ENCODE peak calls at places on chromosomes 6 and 20, in five cellular contexts. One of them, this sample, is unnamed.

GRCh38 chr6:35049885-35050284 is 91.3 kb downstream of the TCP11 start:
- DNase-seq in stimulated activated naive CD4-positive, alpha-beta T cell: no peak
- DNase-seq in activated CD4-positive, alpha-beta T cell treated with anti-CD3 and anti-CD28 coated beads for 48 hours: no peak
- DNase-seq in choroid plexus epithelial cell: peak
- DNase-seq in caudate nucleus: no peak
- DNase-seq in this sample: peak

GRCh38 chr6:4319992-4320683 is 184.8 kb upstream of the ECI2 start:
- DNase-seq in stimulated activated naive CD4-positive, alpha-beta T cell: no peak
- DNase-seq in caudate nucleus: no peak
- DNase-seq in activated CD4-positive, alpha-beta T cell treated with anti-CD3 and anti-CD28 coated beads for 48 hours: no peak
- DNase-seq in choroid plexus epithelial cell: peak
- DNase-seq in this sample: peak

GRCh38 chr6:139972116-139972515 is 597.7 kb upstream of the CITED2 start:
- DNase-seq in caudate nucleus: no peak
- DNase-seq in choroid plexus epithelial cell: no peak
- DNase-seq in activated CD4-positive, alpha-beta T cell treated with anti-CD3 and anti-CD28 coated beads for 48 hours: no peak
- DNase-seq in stimulated activated naive CD4-positive, alpha-beta T cell: no peak
- DNase-seq in this sample: no peak

GRCh38 chr20:48716086-48716485 is 111.7 kb downstream of the PREX1 start:
- DNase-seq in caudate nucleus: no peak
- DNase-seq in stimulated activated naive CD4-positive, alpha-beta T cell: no peak
- DNase-seq in activated CD4-positive, alpha-beta T cell treated with anti-CD3 and anti-CD28 coated beads for 48 hours: peak
- DNase-seq in choroid plexus epithelial cell: no peak
- DNase-seq in this sample: no peak

GRCh38 chr6:34531580-34532201 is 24.4 kb downstream of the SPDEF start:
- DNase-seq in stimulated activated naive CD4-positive, alpha-beta T cell: no peak
- DNase-seq in activated CD4-positive, alpha-beta T cell treated with anti-CD3 and anti-CD28 coated beads for 48 hours: peak
- DNase-seq in choroid plexus epithelial cell: peak
- DNase-seq in caudate nucleus: no peak
- DNase-seq in this sample: no peak

GRCh38 chr6:159831373-159831679 is 31.2 kb downstream of the PNLDC1 start:
- DNase-seq in activated CD4-positive, alpha-beta T cell treated with anti-CD3 and anti-CD28 coated beads for 48 hours: no peak
- DNase-seq in caudate nucleus: no peak
- DNase-seq in stimulated activated naive CD4-positive, alpha-beta T cell: no peak
- DNase-seq in choroid plexus epithelial cell: no peak
- DNase-seq in this sample: no peak

GRCh38 chr20:45011108-45011526 is 44.8 kb downstream of the STK4 start:
- DNase-seq in choroid plexus epithelial cell: peak
- DNase-seq in caudate nucleus: no peak
- DNase-seq in stimulated activated naive CD4-positive, alpha-beta T cell: peak
- DNase-seq in activated CD4-positive, alpha-beta T cell treated with anti-CD3 and anti-CD28 coated beads for 48 hours: peak
- DNase-seq in this sample: no peak

GRCh38 chr6:150641398-150642139 is 41.9 kb downstream of the PLEKHG1 start:
- DNase-seq in caudate nucleus: no peak
- DNase-seq in activated CD4-positive, alpha-beta T cell treated with anti-CD3 and anti-CD28 coated beads for 48 hours: no peak
- DNase-seq in choroid plexus epithelial cell: no peak
- DNase-seq in stimulated activated naive CD4-positive, alpha-beta T cell: no peak
- DNase-seq in this sample: no peak

GRCh38 chr20:63741676-63742380 is 2.3 kb downstream of the SLC2A4RG start:
- DNase-seq in caudate nucleus: no peak
- DNase-seq in activated CD4-positive, alpha-beta T cell treated with anti-CD3 and anti-CD28 coated beads for 48 hours: no peak
- DNase-seq in choroid plexus epithelial cell: no peak
- DNase-seq in stimulated activated naive CD4-positive, alpha-beta T cell: no peak
- DNase-seq in this sample: no peak

GRCh38 chr6:105902401-105903031 is 183.6 kb upstream of the PRDM1 start:
- DNase-seq in choroid plexus epithelial cell: no peak
- DNase-seq in caudate nucleus: no peak
- DNase-seq in activated CD4-positive, alpha-beta T cell treated with anti-CD3 and anti-CD28 coated beads for 48 hours: no peak
- DNase-seq in stimulated activated naive CD4-positive, alpha-beta T cell: no peak
- DNase-seq in this sample: no peak

GRCh38 chr6:125791151-125791819 is 525 bp downstream of the NCOA7 start:
- DNase-seq in choroid plexus epithelial cell: peak
- DNase-seq in stimulated activated naive CD4-positive, alpha-beta T cell: peak
- DNase-seq in activated CD4-positive, alpha-beta T cell treated with anti-CD3 and anti-CD28 coated beads for 48 hours: peak
- DNase-seq in caudate nucleus: no peak
- DNase-seq in this sample: peak

GRCh38 chr20:58976095-58976730 is 4.8 kb upstream of the NELFCD start:
- DNase-seq in caudate nucleus: no peak
- DNase-seq in stimulated activated naive CD4-positive, alpha-beta T cell: no peak
- DNase-seq in activated CD4-positive, alpha-beta T cell treated with anti-CD3 and anti-CD28 coated beads for 48 hours: no peak
- DNase-seq in choroid plexus epithelial cell: no peak
- DNase-seq in this sample: no peak

GRCh38 chr6:116572162-116572561 is 858 bp downstream of the RWDD1 start:
- DNase-seq in stimulated activated naive CD4-positive, alpha-beta T cell: no peak
- DNase-seq in caudate nucleus: no peak
- DNase-seq in activated CD4-positive, alpha-beta T cell treated with anti-CD3 and anti-CD28 coated beads for 48 hours: peak
- DNase-seq in choroid plexus epithelial cell: peak
- DNase-seq in this sample: peak

GRCh38 chr20:32485126-32485769 is 99.9 kb downstream of the NOL4L start:
- DNase-seq in caudate nucleus: no peak
- DNase-seq in stimulated activated naive CD4-positive, alpha-beta T cell: peak
- DNase-seq in choroid plexus epithelial cell: peak
- DNase-seq in activated CD4-positive, alpha-beta T cell treated with anti-CD3 and anti-CD28 coated beads for 48 hours: peak
- DNase-seq in this sample: peak

GRCh38 chr20:21507275-21508229 is 6.3 kb downstream of the NKX2-2 start:
- DNase-seq in activated CD4-positive, alpha-beta T cell treated with anti-CD3 and anti-CD28 coated beads for 48 hours: peak
- DNase-seq in stimulated activated naive CD4-positive, alpha-beta T cell: no peak
- DNase-seq in caudate nucleus: no peak
- DNase-seq in choroid plexus epithelial cell: no peak
- DNase-seq in this sample: no peak

GRCh38 chr6:34391023-34391485 is 1.4 kb downstream of the NUDT3 start:
- DNase-seq in stimulated activated naive CD4-positive, alpha-beta T cell: no peak
- DNase-seq in choroid plexus epithelial cell: peak
- DNase-seq in caudate nucleus: no peak
- DNase-seq in activated CD4-positive, alpha-beta T cell treated with anti-CD3 and anti-CD28 coated beads for 48 hours: no peak
- DNase-seq in this sample: peak

GRCh38 chr20:57215426-57215825 is 51.0 kb downstream of the BMP7 start:
- DNase-seq in caudate nucleus: no peak
- DNase-seq in activated CD4-positive, alpha-beta T cell treated with anti-CD3 and anti-CD28 coated beads for 48 hours: no peak
- DNase-seq in stimulated activated naive CD4-positive, alpha-beta T cell: no peak
- DNase-seq in choroid plexus epithelial cell: no peak
- DNase-seq in this sample: no peak

GRCh38 chr6:150463852-150464251 is 95.0 kb downstream of the IYD start:
- DNase-seq in caudate nucleus: no peak
- DNase-seq in choroid plexus epithelial cell: no peak
- DNase-seq in stimulated activated naive CD4-positive, alpha-beta T cell: no peak
- DNase-seq in activated CD4-positive, alpha-beta T cell treated with anti-CD3 and anti-CD28 coated beads for 48 hours: no peak
- DNase-seq in this sample: no peak

GRCh38 chr6:109271622-109272021 is 110.6 kb downstream of the CD164 start:
- DNase-seq in activated CD4-positive, alpha-beta T cell treated with anti-CD3 and anti-CD28 coated beads for 48 hours: no peak
- DNase-seq in caudate nucleus: no peak
- DNase-seq in choroid plexus epithelial cell: no peak
- DNase-seq in stimulated activated naive CD4-positive, alpha-beta T cell: no peak
- DNase-seq in this sample: no peak

GRCh38 chr6:22828179-22829062 is 259.1 kb downstream of the HDGFL1 start:
- DNase-seq in caudate nucleus: no peak
- DNase-seq in activated CD4-positive, alpha-beta T cell treated with anti-CD3 and anti-CD28 coated beads for 48 hours: no peak
- DNase-seq in stimulated activated naive CD4-positive, alpha-beta T cell: no peak
- DNase-seq in choroid plexus epithelial cell: peak
- DNase-seq in this sample: peak

GRCh38 chr6:155837474-155837873 is 381.8 kb upstream of the NOX3 start:
- DNase-seq in choroid plexus epithelial cell: no peak
- DNase-seq in stimulated activated naive CD4-positive, alpha-beta T cell: no peak
- DNase-seq in caudate nucleus: no peak
- DNase-seq in activated CD4-positive, alpha-beta T cell treated with anti-CD3 and anti-CD28 coated beads for 48 hours: no peak
- DNase-seq in this sample: no peak

GRCh38 chr20:10530883-10531282 is 95.8 kb downstream of the SLX4IP start:
- DNase-seq in stimulated activated naive CD4-positive, alpha-beta T cell: no peak
- DNase-seq in activated CD4-positive, alpha-beta T cell treated with anti-CD3 and anti-CD28 coated beads for 48 hours: no peak
- DNase-seq in caudate nucleus: no peak
- DNase-seq in choroid plexus epithelial cell: no peak
- DNase-seq in this sample: no peak

GRCh38 chr6:116580198-116580597 is 8.9 kb downstream of the RWDD1 start:
- DNase-seq in choroid plexus epithelial cell: peak
- DNase-seq in activated CD4-positive, alpha-beta T cell treated with anti-CD3 and anti-CD28 coated beads for 48 hours: no peak
- DNase-seq in stimulated activated naive CD4-positive, alpha-beta T cell: no peak
- DNase-seq in caudate nucleus: no peak
- DNase-seq in this sample: no peak

GRCh38 chr20:38132910-38133501 is 32.1 kb downstream of the TGM2 start:
- DNase-seq in choroid plexus epithelial cell: no peak
- DNase-seq in caudate nucleus: no peak
- DNase-seq in activated CD4-positive, alpha-beta T cell treated with anti-CD3 and anti-CD28 coated beads for 48 hours: no peak
- DNase-seq in stimulated activated naive CD4-positive, alpha-beta T cell: no peak
- DNase-seq in this sample: no peak

GRCh38 chr20:19451591-19452295 is 239.3 kb downstream of the SLC24A3 start:
- DNase-seq in stimulated activated naive CD4-positive, alpha-beta T cell: no peak
- DNase-seq in choroid plexus epithelial cell: no peak
- DNase-seq in activated CD4-positive, alpha-beta T cell treated with anti-CD3 and anti-CD28 coated beads for 48 hours: no peak
- DNase-seq in caudate nucleus: no peak
- DNase-seq in this sample: peak

GRCh38 chr6:148800535-148800934 is 53.7 kb downstream of the UST start:
- DNase-seq in activated CD4-positive, alpha-beta T cell treated with anti-CD3 and anti-CD28 coated beads for 48 hours: no peak
- DNase-seq in choroid plexus epithelial cell: no peak
- DNase-seq in caudate nucleus: no peak
- DNase-seq in stimulated activated naive CD4-positive, alpha-beta T cell: no peak
- DNase-seq in this sample: peak

GRCh38 chr6:33904050-33904827 is 100.4 kb upstream of the MLN start:
- DNase-seq in choroid plexus epithelial cell: peak
- DNase-seq in activated CD4-positive, alpha-beta T cell treated with anti-CD3 and anti-CD28 coated beads for 48 hours: peak
- DNase-seq in stimulated activated naive CD4-positive, alpha-beta T cell: peak
- DNase-seq in caudate nucleus: no peak
- DNase-seq in this sample: no peak

GRCh38 chr20:10339609-10340008 is 94.4 kb downstream of the MKKS start:
- DNase-seq in caudate nucleus: no peak
- DNase-seq in activated CD4-positive, alpha-beta T cell treated with anti-CD3 and anti-CD28 coated beads for 48 hours: no peak
- DNase-seq in choroid plexus epithelial cell: no peak
- DNase-seq in stimulated activated naive CD4-positive, alpha-beta T cell: no peak
- DNase-seq in this sample: no peak

GRCh38 chr6:96391776-96392175 is 129.8 kb upstream of the UFL1 start:
- DNase-seq in caudate nucleus: no peak
- DNase-seq in activated CD4-positive, alpha-beta T cell treated with anti-CD3 and anti-CD28 coated beads for 48 hours: peak
- DNase-seq in choroid plexus epithelial cell: no peak
- DNase-seq in stimulated activated naive CD4-positive, alpha-beta T cell: no peak
- DNase-seq in this sample: no peak

GRCh38 chr6:90362273-90362672 is 65.6 kb upstream of the BACH2 start:
- DNase-seq in choroid plexus epithelial cell: peak
- DNase-seq in stimulated activated naive CD4-positive, alpha-beta T cell: no peak
- DNase-seq in activated CD4-positive, alpha-beta T cell treated with anti-CD3 and anti-CD28 coated beads for 48 hours: no peak
- DNase-seq in caudate nucleus: no peak
- DNase-seq in this sample: no peak

This sample was measured in hepatic stellate cell.